ENCODE peak calls at places on chromosomes 12 and 14, in nine cellular contexts. One of them, this sample, is unnamed.
A peak's percentile ranks its signal among the peaks of the same experiment; 100 is the strongest.

GRCh38 chr14:22419620-22420019 is 169.4 kb downstream of the DAD1 start:
- DNase-seq in lower lobe of right lung: no peak
- DNase-seq in heart right ventricle: no peak
- DNase-seq in CD8-positive, alpha-beta T cell: no peak
- DNase-seq in Caco-2: peak; percentile 40
- DNase-seq in left lung: peak; percentile 35
- DNase-seq in upper lobe of left lung: no peak
- DNase-seq in upper lobe of right lung: no peak
- DNase-seq in heart left ventricle: no peak
- DNase-seq in this sample: no peak

GRCh38 chr12:44847888-44848770 is 28.0 kb downstream of the NELL2 start:
- DNase-seq in left lung: no peak
- DNase-seq in Caco-2: no peak
- DNase-seq in heart right ventricle: no peak
- DNase-seq in CD8-positive, alpha-beta T cell: peak; percentile 34
- DNase-seq in upper lobe of left lung: no peak
- DNase-seq in lower lobe of right lung: no peak
- DNase-seq in heart left ventricle: no peak
- DNase-seq in upper lobe of right lung: no peak
- DNase-seq in this sample: no peak

GRCh38 chr12:9037431-9037830 is 48.1 kb downstream of the KLRG1 start:
- DNase-seq in heart left ventricle: no peak
- DNase-seq in CD8-positive, alpha-beta T cell: no peak
- DNase-seq in upper lobe of right lung: no peak
- DNase-seq in Caco-2: no peak
- DNase-seq in heart right ventricle: no peak
- DNase-seq in upper lobe of left lung: no peak
- DNase-seq in left lung: no peak
- DNase-seq in lower lobe of right lung: no peak
- DNase-seq in this sample: no peak

GRCh38 chr14:97532052-97532451 is 734.9 kb downstream of the VRK1 start:
- DNase-seq in Caco-2: no peak
- DNase-seq in heart left ventricle: no peak
- DNase-seq in heart right ventricle: no peak
- DNase-seq in CD8-positive, alpha-beta T cell: no peak
- DNase-seq in lower lobe of right lung: no peak
- DNase-seq in upper lobe of right lung: no peak
- DNase-seq in left lung: no peak
- DNase-seq in upper lobe of left lung: no peak
- DNase-seq in this sample: no peak

GRCh38 chr14:66281036-66281776 is 205.0 kb upstream of the CCDC196 start:
- DNase-seq in CD8-positive, alpha-beta T cell: no peak
- DNase-seq in lower lobe of right lung: no peak
- DNase-seq in heart left ventricle: peak; percentile 42
- DNase-seq in heart right ventricle: peak; percentile 48
- DNase-seq in Caco-2: no peak
- DNase-seq in upper lobe of left lung: no peak
- DNase-seq in left lung: no peak
- DNase-seq in upper lobe of right lung: no peak
- DNase-seq in this sample: no peak

GRCh38 chr12:127459166-127459565 is 807.8 kb upstream of the TMEM132C start:
- DNase-seq in heart right ventricle: no peak
- DNase-seq in CD8-positive, alpha-beta T cell: no peak
- DNase-seq in heart left ventricle: no peak
- DNase-seq in upper lobe of left lung: no peak
- DNase-seq in Caco-2: no peak
- DNase-seq in lower lobe of right lung: no peak
- DNase-seq in left lung: no peak
- DNase-seq in upper lobe of right lung: no peak
- DNase-seq in this sample: no peak

GRCh38 chr12:54214553-54215374 is 26.0 kb upstream of the SMUG1 start:
- DNase-seq in heart left ventricle: peak; percentile 89
- DNase-seq in left lung: peak; percentile 96
- DNase-seq in heart right ventricle: peak; percentile 87
- DNase-seq in upper lobe of left lung: peak; percentile 93
- DNase-seq in lower lobe of right lung: peak; percentile 90
- DNase-seq in Caco-2: peak; percentile 89
- DNase-seq in CD8-positive, alpha-beta T cell: peak; percentile 78
- DNase-seq in upper lobe of right lung: peak; percentile 92
- DNase-seq in this sample: peak; percentile 91

GRCh38 chr12:13135336-13136178 is 32.1 kb upstream of the GSG1 start:
- DNase-seq in left lung: peak; percentile 89
- DNase-seq in lower lobe of right lung: peak; percentile 92
- DNase-seq in heart left ventricle: no peak
- DNase-seq in Caco-2: peak; percentile 89
- DNase-seq in upper lobe of left lung: peak; percentile 63
- DNase-seq in upper lobe of right lung: peak; percentile 93
- DNase-seq in heart right ventricle: no peak
- DNase-seq in CD8-positive, alpha-beta T cell: no peak
- DNase-seq in this sample: peak; percentile 85

GRCh38 chr12:92290016-92290685 is 144.5 kb upstream of the BTG1 start:
- DNase-seq in CD8-positive, alpha-beta T cell: no peak
- DNase-seq in heart right ventricle: no peak
- DNase-seq in upper lobe of right lung: no peak
- DNase-seq in lower lobe of right lung: no peak
- DNase-seq in heart left ventricle: no peak
- DNase-seq in left lung: no peak
- DNase-seq in Caco-2: no peak
- DNase-seq in upper lobe of left lung: no peak
- DNase-seq in this sample: no peak

GRCh38 chr14:103008768-103009342 is 48.5 kb downstream of the CDC42BPB start:
- DNase-seq in upper lobe of right lung: peak; percentile 52
- DNase-seq in heart right ventricle: no peak
- DNase-seq in CD8-positive, alpha-beta T cell: no peak
- DNase-seq in upper lobe of left lung: no peak
- DNase-seq in left lung: no peak
- DNase-seq in lower lobe of right lung: no peak
- DNase-seq in heart left ventricle: peak; percentile 62
- DNase-seq in Caco-2: no peak
- DNase-seq in this sample: no peak

GRCh38 chr12:76878899-76879709 is at the start of gene CSRP2:
- DNase-seq in upper lobe of left lung: peak; percentile 98
- DNase-seq in upper lobe of right lung: peak; percentile 93
- DNase-seq in CD8-positive, alpha-beta T cell: peak; percentile 8
- DNase-seq in lower lobe of right lung: peak; percentile 91
- DNase-seq in heart right ventricle: peak; percentile 88
- DNase-seq in Caco-2: peak; percentile 92
- DNase-seq in left lung: peak; percentile 95
- DNase-seq in heart left ventricle: peak; percentile 93
- DNase-seq in this sample: peak; percentile 96
- TF ChIP-seq CTCF in upper lobe of left lung: peak; percentile 35
- TF ChIP-seq CTCF in upper lobe of right lung: peak; percentile 39
- TF ChIP-seq CTCF in CD8-positive, alpha-beta T cell: no peak
- TF ChIP-seq CTCF in lower lobe of right lung: peak; percentile 18
- TF ChIP-seq CTCF in heart right ventricle: peak; percentile 29
- TF ChIP-seq CTCF in Caco-2: no peak
- TF ChIP-seq CTCF in left lung: no peak
- TF ChIP-seq CTCF in heart left ventricle: no peak
- TF ChIP-seq CTCF in this sample: peak; percentile 18

DNA sequence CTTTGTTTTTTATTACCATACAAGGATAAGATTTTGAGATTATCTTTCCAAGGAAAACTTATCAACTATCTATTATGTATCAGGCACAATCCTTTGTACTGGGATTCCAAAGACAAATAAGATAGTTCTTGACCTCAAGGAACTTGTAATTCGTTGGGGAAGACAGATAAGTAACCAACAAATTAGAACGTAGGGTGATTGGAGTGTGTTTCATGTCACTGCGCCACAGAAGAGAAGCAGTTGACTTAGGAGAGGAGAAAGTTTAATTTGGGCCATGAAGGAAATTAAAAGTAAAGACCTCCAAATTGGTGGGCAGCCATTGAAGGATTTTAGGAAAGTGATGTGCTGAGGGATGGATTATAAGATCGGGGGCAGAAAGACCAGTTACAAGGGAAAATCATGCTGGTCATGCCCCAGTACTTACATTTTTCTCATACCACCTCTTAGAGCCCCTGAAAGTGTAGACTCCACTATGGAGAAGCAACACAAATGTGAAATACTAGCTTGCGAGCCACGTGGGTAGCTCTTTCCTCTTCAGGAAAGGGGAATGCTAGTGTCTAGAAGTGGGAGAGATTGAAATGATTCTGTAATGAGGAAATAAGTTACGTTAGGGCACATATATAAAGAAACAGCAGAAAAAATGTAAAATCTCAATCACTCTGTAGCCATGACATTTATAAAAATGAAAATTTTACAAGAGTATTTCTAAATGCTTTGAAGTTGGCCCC is 148.7 kb downstream of the ETV6 start:
- DNase-seq in left lung: no peak
- DNase-seq in upper lobe of left lung: no peak
- DNase-seq in Caco-2: no peak
- DNase-seq in lower lobe of right lung: no peak
- DNase-seq in heart right ventricle: no peak
- DNase-seq in heart left ventricle: no peak
- DNase-seq in upper lobe of right lung: no peak
- DNase-seq in CD8-positive, alpha-beta T cell: no peak
- DNase-seq in this sample: no peak
- H3K4me1 ChIP-seq in left lung: peaks cover 82% of the 10 kb centered on the region
- H3K4me1 ChIP-seq in upper lobe of left lung: peaks cover 38% of the 10 kb centered on the region
- H3K4me1 ChIP-seq in Caco-2: peaks cover 50% of the 10 kb centered on the region
- H3K4me1 ChIP-seq in lower lobe of right lung: peaks cover 58% of the 10 kb centered on the region
- H3K4me1 ChIP-seq in heart right ventricle: peaks cover 56% of the 10 kb centered on the region
- H3K4me1 ChIP-seq in heart left ventricle: peaks cover 59% of the 10 kb centered on the region
- H3K4me1 ChIP-seq in upper lobe of right lung: peaks cover 46% of the 10 kb centered on the region
- H3K4me1 ChIP-seq in CD8-positive, alpha-beta T cell: peaks cover 11% of the 10 kb centered on the region
- H3K4me1 ChIP-seq in this sample: peaks cover 41% of the 10 kb centered on the region

GRCh38 chr12:125089626-125090025 is 24.4 kb downstream of the AACS start:
- DNase-seq in heart right ventricle: no peak
- DNase-seq in Caco-2: no peak
- DNase-seq in left lung: no peak
- DNase-seq in upper lobe of left lung: no peak
- DNase-seq in CD8-positive, alpha-beta T cell: no peak
- DNase-seq in upper lobe of right lung: no peak
- DNase-seq in lower lobe of right lung: no peak
- DNase-seq in heart left ventricle: no peak
- DNase-seq in this sample: no peak
- H3K36me3 ChIP-seq in heart right ventricle: no peaks in the 10 kb centered on the region
- H3K36me3 ChIP-seq in Caco-2: peaks cover 1% of the 10 kb centered on the region
- H3K36me3 ChIP-seq in left lung: peaks cover 79% of the 10 kb centered on the region
- H3K36me3 ChIP-seq in upper lobe of left lung: no peaks in the 10 kb centered on the region
- H3K36me3 ChIP-seq in CD8-positive, alpha-beta T cell: peaks cover 13% of the 10 kb centered on the region
- H3K36me3 ChIP-seq in upper lobe of right lung: peaks cover 26% of the 10 kb centered on the region
- H3K36me3 ChIP-seq in lower lobe of right lung: peaks cover 64% of the 10 kb centered on the region
- H3K36me3 ChIP-seq in heart left ventricle: peaks cover 49% of the 10 kb centered on the region
- H3K36me3 ChIP-seq in this sample: peaks cover 62% of the 10 kb centered on the region

DNA sequence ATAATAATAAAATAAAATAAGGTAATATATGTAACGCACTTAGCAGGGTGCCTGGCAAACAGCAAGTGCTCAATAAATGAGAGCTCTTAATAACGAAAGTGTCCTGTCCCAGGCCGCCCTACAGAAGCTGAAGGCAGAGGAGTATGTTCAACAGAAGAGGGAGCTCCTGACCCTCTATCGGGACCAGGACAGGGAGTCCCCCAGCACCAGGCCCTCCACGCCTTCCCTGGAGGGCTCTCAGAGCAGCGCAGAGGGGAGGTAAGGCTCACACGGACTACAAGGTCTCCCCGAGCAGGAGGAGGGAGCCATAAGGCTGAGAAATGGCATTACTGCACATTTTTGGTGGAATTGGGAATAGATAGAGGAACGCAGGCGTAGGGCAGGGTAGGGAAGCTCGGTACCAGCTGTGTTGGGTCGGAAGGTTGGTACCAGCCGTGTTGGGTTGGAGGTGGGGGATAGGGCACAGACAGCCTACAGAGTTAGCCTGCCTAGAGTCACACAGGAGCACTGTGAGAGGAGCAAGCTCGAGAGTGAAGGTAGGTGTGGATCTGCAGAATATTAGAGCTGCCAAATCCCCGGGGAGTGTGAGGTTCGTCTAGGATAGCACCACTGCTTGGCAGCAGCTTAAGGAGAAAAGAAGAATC is 15.4 kb downstream of the TNFRSF1A start:
- DNase-seq in left lung: no peak
- DNase-seq in Caco-2: peak; percentile 79
- DNase-seq in lower lobe of right lung: no peak
- DNase-seq in upper lobe of right lung: no peak
- DNase-seq in upper lobe of left lung: no peak
- DNase-seq in CD8-positive, alpha-beta T cell: no peak
- DNase-seq in heart left ventricle: peak; percentile 66
- DNase-seq in heart right ventricle: peak; percentile 77
- DNase-seq in this sample: no peak
- TF ChIP-seq CTCF in left lung: peak; percentile 36
- TF ChIP-seq CTCF in Caco-2: peak; percentile 58
- TF ChIP-seq CTCF in lower lobe of right lung: peak; percentile 61
- TF ChIP-seq CTCF in upper lobe of right lung: peak; percentile 58
- TF ChIP-seq CTCF in upper lobe of left lung: peak; percentile 65
- TF ChIP-seq CTCF in CD8-positive, alpha-beta T cell: no peak
- TF ChIP-seq CTCF in heart left ventricle: peak; percentile 71
- TF ChIP-seq CTCF in heart right ventricle: peak; percentile 58
- TF ChIP-seq CTCF in this sample: peak; percentile 42